ENCODE peak calls at places on chromosomes 16 and 17, in four cellular contexts. One of them, this sample, is unnamed.

GRCh38 chr17:28147026-28147425 is 104.5 kb downstream of the NLK start:
- DNase-seq in dorsolateral prefrontal cortex: no peak
- DNase-seq in lower lobe of right lung: no peak
- DNase-seq in endodermal cell: no peak
- DNase-seq in this sample: no peak

GRCh38 chr16:11556214-11556819 is 30.4 kb downstream of the LITAF start:
- DNase-seq in endodermal cell: no peak
- DNase-seq in dorsolateral prefrontal cortex: no peak
- DNase-seq in lower lobe of right lung: no peak
- DNase-seq in this sample: no peak

GRCh38 chr16:4179763-4180260 is 62.1 kb downstream of the SRL start:
- DNase-seq in endodermal cell: no peak
- DNase-seq in dorsolateral prefrontal cortex: no peak
- DNase-seq in lower lobe of right lung: no peak
- DNase-seq in this sample: no peak

GRCh38 chr17:29929006-29929543 is 953 bp downstream of the SSH2 start:
- DNase-seq in dorsolateral prefrontal cortex: no peak
- DNase-seq in endodermal cell: peak
- DNase-seq in lower lobe of right lung: no peak
- DNase-seq in this sample: peak

GRCh38 chr17:8788998-8789397 is 10.2 kb downstream of the MFSD6L start:
- DNase-seq in dorsolateral prefrontal cortex: no peak
- DNase-seq in lower lobe of right lung: no peak
- DNase-seq in endodermal cell: no peak
- DNase-seq in this sample: no peak

GRCh38 chr17:68642118-68642412 is 40.9 kb upstream of the FAM20A start:
- DNase-seq in lower lobe of right lung: no peak
- DNase-seq in dorsolateral prefrontal cortex: no peak
- DNase-seq in endodermal cell: no peak
- DNase-seq in this sample: no peak

GRCh38 chr17:6255331-6255730 is 179.6 kb downstream of the AIPL1 start:
- DNase-seq in endodermal cell: no peak
- DNase-seq in lower lobe of right lung: no peak
- DNase-seq in dorsolateral prefrontal cortex: no peak
- DNase-seq in this sample: no peak

GRCh38 chr17:49708515-49709161 is 874 bp upstream of the SLC35B1 start:
- DNase-seq in dorsolateral prefrontal cortex: no peak
- DNase-seq in endodermal cell: peak
- DNase-seq in lower lobe of right lung: no peak
- DNase-seq in this sample: no peak

GRCh38 chr17:72434581-72434980 is 313.8 kb downstream of the SOX9 start:
- DNase-seq in dorsolateral prefrontal cortex: no peak
- DNase-seq in lower lobe of right lung: no peak
- DNase-seq in endodermal cell: no peak
- DNase-seq in this sample: no peak

GRCh38 chr16:68003031-68003430 is 3.7 kb upstream of the DPEP2 start:
- DNase-seq in lower lobe of right lung: no peak
- DNase-seq in dorsolateral prefrontal cortex: no peak
- DNase-seq in endodermal cell: no peak
- DNase-seq in this sample: no peak
- H3K27ac ChIP-seq in lower lobe of right lung: no peak
- H3K27ac ChIP-seq in dorsolateral prefrontal cortex: no peak
- H3K27ac ChIP-seq in endodermal cell: no peak
- H3K27ac ChIP-seq in this sample: no peak

DNA sequence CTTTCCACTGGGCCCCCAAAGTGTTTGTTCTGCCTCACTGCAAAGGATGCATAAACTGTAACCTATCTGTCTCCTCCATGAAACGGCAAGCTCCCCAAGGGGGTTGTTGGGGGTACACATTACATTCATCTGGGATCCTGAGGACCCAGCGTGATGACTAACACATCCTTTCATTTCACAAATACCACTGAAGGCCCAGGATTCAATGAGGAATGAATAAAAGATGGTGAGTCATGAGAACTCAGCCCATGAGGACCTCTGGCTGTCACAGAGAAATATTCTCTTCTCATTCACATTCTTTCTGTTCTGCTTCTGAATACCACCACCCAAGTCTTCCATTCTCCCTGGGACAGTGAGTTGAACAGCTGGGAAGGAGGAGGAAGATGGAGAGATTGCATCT is 149.8 kb downstream of the RBFOX3 start:
- DNase-seq in lower lobe of right lung: no peak
- DNase-seq in dorsolateral prefrontal cortex: no peak
- DNase-seq in endodermal cell: no peak
- DNase-seq in this sample: no peak
- H3K4me3 ChIP-seq in lower lobe of right lung: no peak
- H3K4me3 ChIP-seq in dorsolateral prefrontal cortex: no peak
- H3K4me3 ChIP-seq in endodermal cell: no peak
- H3K4me3 ChIP-seq in this sample: no peak

GRCh38 chr16:71410146-71410545 is 31.7 kb downstream of the TLE7 start:
- DNase-seq in endodermal cell: no peak
- DNase-seq in lower lobe of right lung: no peak
- DNase-seq in dorsolateral prefrontal cortex: no peak
- DNase-seq in this sample: no peak
- H3K27ac ChIP-seq in endodermal cell: no peak
- H3K27ac ChIP-seq in lower lobe of right lung: no peak
- H3K27ac ChIP-seq in dorsolateral prefrontal cortex: no peak
- H3K27ac ChIP-seq in this sample: no peak

GRCh38 chr17:39186481-39187002 is 10.9 kb downstream of the CACNB1 start:
- DNase-seq in lower lobe of right lung: no peak
- DNase-seq in dorsolateral prefrontal cortex: no peak
- DNase-seq in endodermal cell: no peak
- DNase-seq in this sample: peak
- H3K4me3 ChIP-seq in lower lobe of right lung: no peak
- H3K4me3 ChIP-seq in dorsolateral prefrontal cortex: no peak
- H3K4me3 ChIP-seq in endodermal cell: no peak
- H3K4me3 ChIP-seq in this sample: no peak

DNA sequence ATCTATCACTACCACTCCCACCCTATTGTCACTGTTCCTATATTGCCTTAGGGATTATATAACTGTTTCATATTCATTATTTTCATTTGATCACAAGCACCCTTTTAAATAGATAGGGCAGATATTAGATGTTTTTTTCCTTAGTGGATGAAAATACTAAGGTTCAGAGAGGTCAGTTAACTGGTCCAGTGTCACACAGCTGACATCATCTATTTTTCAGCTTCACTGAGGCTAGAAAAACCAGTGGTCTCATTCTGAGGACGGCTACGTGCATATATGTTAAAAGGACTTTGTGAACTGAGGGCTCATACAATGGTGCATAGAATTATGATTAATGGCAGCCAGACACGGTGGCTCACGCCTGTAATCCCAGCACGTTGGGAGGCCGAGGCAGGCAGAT is 29.0 kb upstream of the RGS9 start:
- DNase-seq in lower lobe of right lung: no peak
- DNase-seq in endodermal cell: no peak
- DNase-seq in dorsolateral prefrontal cortex: no peak
- DNase-seq in this sample: no peak
- H3K27ac ChIP-seq in lower lobe of right lung: no peak
- H3K27ac ChIP-seq in endodermal cell: no peak
- H3K27ac ChIP-seq in dorsolateral prefrontal cortex: no peak
- H3K27ac ChIP-seq in this sample: no peak

GRCh38 chr16:31092330-31092729 is 2.3 kb downstream of the VKORC1 start:
- DNase-seq in endodermal cell: no peak
- DNase-seq in dorsolateral prefrontal cortex: peak
- DNase-seq in lower lobe of right lung: no peak
- DNase-seq in this sample: no peak
- H3K4me3 ChIP-seq in endodermal cell: no peak
- H3K4me3 ChIP-seq in dorsolateral prefrontal cortex: peak
- H3K4me3 ChIP-seq in lower lobe of right lung: no peak
- H3K4me3 ChIP-seq in this sample: no peak

GRCh38 chr17:1750628-1751027 is 8.0 kb downstream of the SERPINF2 start:
- DNase-seq in endodermal cell: no peak
- DNase-seq in lower lobe of right lung: no peak
- DNase-seq in dorsolateral prefrontal cortex: no peak
- DNase-seq in this sample: no peak

GRCh38 chr17:1755252-1755992 is 6.4 kb upstream of the SERPINF1 start:
- DNase-seq in endodermal cell: no peak
- DNase-seq in lower lobe of right lung: no peak
- DNase-seq in dorsolateral prefrontal cortex: no peak
- DNase-seq in this sample: no peak

GRCh38 chr17:1754430-1755112 is 7.3 kb upstream of the SERPINF1 start:
- DNase-seq in lower lobe of right lung: no peak
- DNase-seq in dorsolateral prefrontal cortex: no peak
- DNase-seq in endodermal cell: peak
- DNase-seq in this sample: no peak

GRCh38 chr17:1753767-1754429 is 8.0 kb upstream of the SERPINF1 start:
- DNase-seq in lower lobe of right lung: no peak
- DNase-seq in endodermal cell: peak
- DNase-seq in dorsolateral prefrontal cortex: no peak
- DNase-seq in this sample: no peak

GRCh38 chr17:1752425-1752941 is 9.4 kb upstream of the SERPINF1 start:
- DNase-seq in lower lobe of right lung: peak
- DNase-seq in dorsolateral prefrontal cortex: no peak
- DNase-seq in endodermal cell: peak
- DNase-seq in this sample: no peak
- H3K27ac ChIP-seq in lower lobe of right lung: peak
- H3K27ac ChIP-seq in dorsolateral prefrontal cortex: no peak
- H3K27ac ChIP-seq in endodermal cell: no peak
- H3K27ac ChIP-seq in this sample: peak

GRCh38 chr17:80443916-80444708 is 29.1 kb downstream of the ENDOV start:
- DNase-seq in lower lobe of right lung: no peak
- DNase-seq in endodermal cell: peak
- DNase-seq in dorsolateral prefrontal cortex: no peak
- DNase-seq in this sample: no peak
- H3K4me3 ChIP-seq in lower lobe of right lung: no peak
- H3K4me3 ChIP-seq in endodermal cell: no peak
- H3K4me3 ChIP-seq in dorsolateral prefrontal cortex: peak
- H3K4me3 ChIP-seq in this sample: no peak

GRCh38 chr16:79602615-79603014 is 2.1 kb upstream of the MAF start:
- DNase-seq in lower lobe of right lung: no peak
- DNase-seq in dorsolateral prefrontal cortex: no peak
- DNase-seq in endodermal cell: no peak
- DNase-seq in this sample: no peak
- H3K27ac ChIP-seq in lower lobe of right lung: peak
- H3K27ac ChIP-seq in dorsolateral prefrontal cortex: no peak
- H3K27ac ChIP-seq in endodermal cell: no peak
- H3K27ac ChIP-seq in this sample: no peak

GRCh38 chr17:44899074-44899782 is at the start of gene EFTUD2:
- DNase-seq in lower lobe of right lung: peak
- DNase-seq in dorsolateral prefrontal cortex: peak
- DNase-seq in endodermal cell: peak
- DNase-seq in this sample: peak
- H3K4me3 ChIP-seq in lower lobe of right lung: peak
- H3K4me3 ChIP-seq in dorsolateral prefrontal cortex: peak
- H3K4me3 ChIP-seq in endodermal cell: peak
- H3K4me3 ChIP-seq in this sample: peak

This sample was measured in colonic mucosa.